ENCODE peak calls at places on chromosomes 2 and 18, in five cellular contexts. O is adrenal gland, S is HCT116, Y is A549, L is gastrocnemius medialis. I is an unnamed sample.
A peak's percentile ranks its signal among the peaks of the same experiment; 100 is the strongest.

GRCh38 chr18:11955299-11956029 is 25.8 kb upstream of the IMPA2 start:
- DNase-seq in O (peak; percentile 35), S (no peak), Y (peak; percentile 79), L (peak; percentile 47), I (no peak)

GRCh38 chr2:226583715-226584114 is 215.9 kb downstream of the IRS1 start:
- DNase-seq in O (no peak), S (peak; percentile 66), Y (peak; percentile 71), L (no peak), I (no peak)

GRCh38 chr2:182767578-182767977 is 51.5 kb downstream of the DNAJC10 start:
- DNase-seq in O (peak; percentile 17), S (peak; percentile 8), Y (peak; percentile 39), L (no peak), I (no peak)

GRCh38 chr18:40019797-40020392 is 1935.1 kb upstream of the PIK3C3 start:
- DNase-seq in O (no peak), S (no peak), Y (no peak), L (no peak), I (no peak)

GRCh38 chr2:208228481-208228880 is 26.4 kb downstream of the IDH1 start:
- DNase-seq in O (no peak), S (no peak), Y (no peak), L (no peak), I (no peak)

GRCh38 chr2:33497177-33497787 is 20.8 kb downstream of the RASGRP3 start:
- DNase-seq in O (no peak), S (no peak), Y (no peak), L (no peak), I (no peak)

GRCh38 chr2:79849241-79849640 is 336.4 kb downstream of the CTNNA2 start:
- DNase-seq in O (no peak), S (no peak), Y (no peak), L (no peak), I (no peak)

GRCh38 chr18:13067124-13067523 is 76.0 kb downstream of the CEP192 start:
- DNase-seq in O (no peak), S (no peak), Y (no peak), L (no peak), I (no peak)

GRCh38 chr2:161306919-161307318 is 1.3 kb upstream of the PSMD14 start:
- DNase-seq in O (no peak), S (no peak), Y (no peak), L (no peak), I (no peak)

GRCh38 chr2:21422050-21422449 is 298.3 kb downstream of the TDRD15 start:
- DNase-seq in O (peak; percentile 17), S (no peak), Y (peak; percentile 34), L (no peak), I (peak; percentile 17)

GRCh38 chr2:10369269-10370255 is 66.9 kb downstream of the HPCAL1 start:
- DNase-seq in O (no peak), S (no peak), Y (no peak), L (no peak), I (no peak)

GRCh38 chr2:44707945-44708645 is 233.4 kb upstream of the SIX3 start:
- DNase-seq in O (no peak), S (no peak), Y (no peak), L (no peak), I (no peak)

GRCh38 chr18:7953085-7953958 is 386.2 kb downstream of the PTPRM start:
- DNase-seq in O (no peak), S (no peak), Y (no peak), L (no peak), I (no peak)

GRCh38 chr2:76610451-76610850 is 899.7 kb upstream of the GCFC2 start:
- DNase-seq in O (no peak), S (no peak), Y (no peak), L (no peak), I (no peak)

GRCh38 chr2:197889041-197889440 is 84.6 kb downstream of the PLCL1 start:
- DNase-seq in O (no peak), S (no peak), Y (no peak), L (no peak), I (peak; percentile 16)

GRCh38 chr2:169363570-169364150 is 1.3 kb upstream of the LRP2 start:
- DNase-seq in O (no peak), S (no peak), Y (peak; percentile 19), L (no peak), I (no peak)

GRCh38 chr2:95231723-95232122 is 24.4 kb downstream of the ZNF892 start:
- DNase-seq in O (no peak), S (peak; percentile 66), Y (peak; percentile 58), L (no peak), I (peak; percentile 30)

GRCh38 chr18:61308795-61309393 is 24.3 kb upstream of the CDH20 start:
- DNase-seq in O (no peak), S (no peak), Y (no peak), L (no peak), I (no peak)

GRCh38 chr2:127560929-127561275 is 25.4 kb downstream of the MYO7B start:
- DNase-seq in O (no peak), S (no peak), Y (no peak), L (no peak), I (no peak)

GRCh38 chr2:10575566-10576300 is 114.0 kb downstream of the NOL10 start:
- DNase-seq in O (no peak), S (peak; percentile 22), Y (peak; percentile 41), L (no peak), I (no peak)

GRCh38 chr2:177782613-177783012 is 290.0 kb downstream of the PDE11A start:
- DNase-seq in O (no peak), S (no peak), Y (no peak), L (no peak), I (no peak)

GRCh38 chr2:232541961-232542714 is 2.6 kb downstream of the CHRNG start:
- DNase-seq in O (peak; percentile 12), S (no peak), Y (no peak), L (no peak), I (no peak)

GRCh38 chr2:23505984-23506380 is 121.0 kb downstream of the KLHL29 start:
- DNase-seq in O (no peak), S (no peak), Y (no peak), L (no peak), I (no peak)

GRCh38 chr2:80154231-80154915 is 150.2 kb downstream of the LRRTM1 start:
- DNase-seq in O (no peak), S (no peak), Y (no peak), L (no peak), I (no peak)

GRCh38 chr18:36349552-36349951 is 52.0 kb downstream of the FHOD3 start:
- DNase-seq in O (no peak), S (no peak), Y (peak; percentile 53), L (peak; percentile 55), I (no peak)

GRCh38 chr2:45264227-45265225 is 255.3 kb upstream of the SIX2 start:
- DNase-seq in O (no peak), S (no peak), Y (no peak), L (no peak), I (no peak)

DNA sequence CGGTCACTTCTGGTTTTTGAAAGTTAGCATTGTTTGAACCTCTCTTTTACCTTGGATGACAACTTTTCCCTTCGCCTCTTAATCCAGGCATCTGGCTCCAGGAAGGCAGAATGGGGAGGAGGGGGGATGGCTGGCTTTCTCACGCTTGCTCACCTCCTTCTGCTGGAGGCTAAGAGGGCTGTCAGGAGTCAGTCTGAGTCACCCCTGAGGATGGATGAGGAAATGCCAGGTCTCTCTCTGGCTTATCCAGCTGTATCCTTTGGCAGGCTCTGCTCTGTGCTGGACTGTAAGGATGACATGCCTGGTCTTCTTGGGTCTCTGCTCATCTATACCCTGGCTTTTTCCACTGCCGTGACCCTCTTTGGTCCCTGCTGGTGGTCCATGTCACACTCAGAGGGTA is 142.9 kb upstream of the GYPC start:
- DNase-seq in O (no peak), S (no peak), Y (no peak), L (no peak), I (no peak)
- TF ChIP-seq POLR2A in O (no peak), S (no peak), Y (no peak), L (no peak), I (no peak)

DNA sequence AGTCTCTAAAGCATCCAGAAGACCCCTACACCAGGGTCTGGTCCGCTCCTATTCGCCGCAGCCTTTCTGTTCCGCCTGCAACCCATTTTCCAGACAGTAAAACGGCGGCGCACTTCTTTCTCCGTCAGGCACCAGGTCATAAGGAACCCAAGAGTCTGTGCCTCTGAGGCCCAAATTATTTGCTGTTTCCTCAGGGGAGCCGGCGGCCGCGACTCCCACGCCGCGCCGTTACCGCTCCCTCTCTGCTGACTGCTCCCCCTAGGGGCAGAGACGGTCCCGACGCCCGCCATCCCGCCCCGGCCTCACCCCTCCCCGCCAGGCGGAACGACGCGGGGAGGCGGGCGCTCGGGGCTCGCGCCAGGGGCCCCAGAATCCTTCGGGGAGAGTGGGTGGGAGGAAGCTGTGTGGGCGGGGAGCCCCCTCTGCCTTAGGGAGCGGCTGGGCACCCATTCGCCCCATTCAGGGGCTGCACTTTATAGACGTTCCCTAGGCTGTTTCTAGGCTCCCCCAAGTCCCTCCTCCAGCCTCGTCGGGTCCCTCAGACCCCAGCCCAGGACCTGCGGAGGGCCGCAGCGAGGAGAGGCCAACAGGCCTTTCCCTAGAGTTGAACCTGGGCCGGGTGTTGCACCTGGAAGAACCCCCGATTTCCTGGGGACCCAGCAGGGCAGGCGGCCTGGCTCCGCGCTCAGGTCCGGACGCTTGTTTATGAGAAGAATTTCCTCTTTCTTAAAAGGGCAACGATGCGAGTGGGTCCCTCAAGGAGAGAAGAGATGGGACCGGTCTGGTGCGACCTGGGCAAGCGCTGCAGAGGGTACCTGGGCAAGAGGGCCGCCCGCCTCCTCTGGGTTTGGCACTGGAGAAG is 3.6 kb upstream of the CTDSP1 start:
- DNase-seq in O (peak; percentile 96), S (peak; percentile 96), Y (peak; percentile 97), L (peak; percentile 91), I (peak; percentile 85)
- TF ChIP-seq POLR2A in O (peak; percentile 31), S (peak; percentile 15), Y (no peak), L (peak; percentile 30), I (no peak)

DNA sequence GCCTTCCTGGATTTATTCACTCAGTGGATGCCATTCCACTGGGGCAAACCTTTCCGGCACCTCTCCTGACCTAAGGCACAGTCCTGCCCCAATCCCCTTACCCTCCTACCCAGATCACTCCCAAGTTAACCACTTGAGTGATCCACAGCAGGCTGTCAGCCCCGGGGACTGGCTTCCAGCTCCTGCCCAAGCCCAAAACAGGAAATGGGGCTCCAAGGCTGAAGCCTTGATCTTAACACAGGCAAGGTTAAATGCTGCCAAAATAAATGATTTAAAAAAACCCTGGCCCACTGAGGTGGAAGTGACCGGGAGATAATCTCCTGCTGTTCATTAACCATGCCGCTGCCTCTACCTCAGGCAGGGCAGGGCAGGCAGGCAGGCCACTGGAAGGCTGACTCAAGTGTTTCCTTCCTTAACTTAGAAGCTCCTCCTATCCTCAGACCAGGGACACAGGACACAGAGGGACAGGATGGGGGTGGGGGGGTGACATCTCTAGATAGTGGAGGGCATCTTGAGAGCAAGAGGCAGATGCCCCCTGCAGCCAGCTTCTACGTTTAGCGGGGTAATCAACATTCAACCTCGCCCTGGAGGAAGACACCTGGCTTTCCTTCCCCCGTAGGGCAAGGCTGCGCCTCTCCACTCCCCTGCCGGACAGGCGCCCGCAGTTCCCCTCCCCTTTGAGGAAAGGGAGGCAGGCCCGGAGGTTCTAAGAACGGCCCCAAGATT is 1.3 kb downstream of the RAB11FIP5 start:
- DNase-seq in O (peak; percentile 39), S (peak; percentile 26), Y (peak; percentile 61), L (peak; percentile 22), I (no peak)
- TF ChIP-seq POLR2A in O (peak; percentile 18), S (no peak), Y (no peak), L (peak; percentile 27), I (no peak)

GRCh38 chr2:67524777-67525176 is 127.6 kb downstream of the ETAA1 start:
- DNase-seq in O (no peak), S (no peak), Y (no peak), L (no peak), I (no peak)

GRCh38 chr2:67524236-67524635 is 127.1 kb downstream of the ETAA1 start:
- DNase-seq in O (no peak), S (no peak), Y (no peak), L (no peak), I (no peak)

GRCh38 chr2:67528320-67528719 is 131.2 kb downstream of the ETAA1 start:
- DNase-seq in O (no peak), S (no peak), Y (no peak), L (no peak), I (no peak)

GRCh38 chr2:67522154-67522553 is 125.0 kb downstream of the ETAA1 start:
- DNase-seq in O (no peak), S (no peak), Y (no peak), L (no peak), I (no peak)

GRCh38 chr2:67526283-67526682 is 129.2 kb downstream of the ETAA1 start:
- DNase-seq in O (no peak), S (no peak), Y (peak; percentile 17), L (no peak), I (no peak)
- TF ChIP-seq POLR2A in O (no peak), S (no peak), Y (no peak), L (no peak), I (no peak)